ENCODE peak calls at places on chromosome 3, in eight cellular contexts. One of them, this sample, is unnamed.

GRCh38 chr3:172352786-172353185 is 95.5 kb downstream of the GHSR start:
- DNase-seq in DMS153: no peak
- DNase-seq in T-helper 17 cell: no peak
- DNase-seq in astrocyte of the cerebellum: no peak
- DNase-seq in H9: no peak
- DNase-seq in astrocyte: no peak
- DNase-seq in effector CD4-positive, alpha-beta T cell: no peak
- DNase-seq in omental fat pad: no peak
- DNase-seq in this sample: no peak

GRCh38 chr3:94069242-94069813 is 6.5 kb downstream of the NSUN3 start:
- DNase-seq in H9: no peak
- DNase-seq in astrocyte of the cerebellum: no peak
- DNase-seq in DMS153: no peak
- DNase-seq in omental fat pad: no peak
- DNase-seq in T-helper 17 cell: no peak
- DNase-seq in effector CD4-positive, alpha-beta T cell: no peak
- DNase-seq in astrocyte: peak; percentile 3
- DNase-seq in this sample: no peak

GRCh38 chr3:48088056-48088748 is 72.0 kb upstream of the MAP4 start:
- DNase-seq in H9: peak; percentile 38
- DNase-seq in astrocyte: peak; percentile 27
- DNase-seq in T-helper 17 cell: no peak
- DNase-seq in DMS153: no peak
- DNase-seq in effector CD4-positive, alpha-beta T cell: no peak
- DNase-seq in astrocyte of the cerebellum: no peak
- DNase-seq in omental fat pad: no peak
- DNase-seq in this sample: no peak

GRCh38 chr3:173584834-173585831 is 187.6 kb downstream of the NLGN1 start:
- DNase-seq in T-helper 17 cell: no peak
- DNase-seq in omental fat pad: no peak
- DNase-seq in effector CD4-positive, alpha-beta T cell: no peak
- DNase-seq in DMS153: no peak
- DNase-seq in astrocyte: peak; percentile 71
- DNase-seq in H9: peak; percentile 71
- DNase-seq in astrocyte of the cerebellum: peak; percentile 34
- DNase-seq in this sample: no peak

GRCh38 chr3:124627501-124627908 is 102.7 kb upstream of the UMPS start:
- DNase-seq in T-helper 17 cell: no peak
- DNase-seq in H9: no peak
- DNase-seq in omental fat pad: no peak
- DNase-seq in DMS153: no peak
- DNase-seq in effector CD4-positive, alpha-beta T cell: no peak
- DNase-seq in astrocyte: peak; percentile 80
- DNase-seq in astrocyte of the cerebellum: no peak
- DNase-seq in this sample: no peak

GRCh38 chr3:148642214-148642613 is 55.5 kb upstream of the AGTR1 start:
- DNase-seq in T-helper 17 cell: no peak
- DNase-seq in DMS153: no peak
- DNase-seq in effector CD4-positive, alpha-beta T cell: no peak
- DNase-seq in astrocyte: no peak
- DNase-seq in omental fat pad: no peak
- DNase-seq in astrocyte of the cerebellum: no peak
- DNase-seq in H9: no peak
- DNase-seq in this sample: no peak

GRCh38 chr3:25901796-25902195 is 111.9 kb downstream of the OXSM start:
- DNase-seq in DMS153: no peak
- DNase-seq in astrocyte of the cerebellum: no peak
- DNase-seq in T-helper 17 cell: no peak
- DNase-seq in H9: no peak
- DNase-seq in effector CD4-positive, alpha-beta T cell: no peak
- DNase-seq in omental fat pad: no peak
- DNase-seq in astrocyte: no peak
- DNase-seq in this sample: no peak

GRCh38 chr3:60303160-60303559 is 948.1 kb downstream of the FHIT start:
- DNase-seq in omental fat pad: no peak
- DNase-seq in effector CD4-positive, alpha-beta T cell: no peak
- DNase-seq in astrocyte of the cerebellum: no peak
- DNase-seq in H9: no peak
- DNase-seq in T-helper 17 cell: no peak
- DNase-seq in astrocyte: peak; percentile 75
- DNase-seq in DMS153: no peak
- DNase-seq in this sample: no peak

GRCh38 chr3:25540187-25540765 is 112.2 kb downstream of the RARB start:
- DNase-seq in omental fat pad: no peak
- DNase-seq in effector CD4-positive, alpha-beta T cell: no peak
- DNase-seq in astrocyte of the cerebellum: no peak
- DNase-seq in DMS153: no peak
- DNase-seq in T-helper 17 cell: no peak
- DNase-seq in H9: no peak
- DNase-seq in astrocyte: no peak
- DNase-seq in this sample: no peak

GRCh38 chr3:27287052-27287451 is 82.1 kb downstream of the NEK10 start:
- DNase-seq in T-helper 17 cell: no peak
- DNase-seq in H9: no peak
- DNase-seq in effector CD4-positive, alpha-beta T cell: no peak
- DNase-seq in DMS153: no peak
- DNase-seq in astrocyte: no peak
- DNase-seq in omental fat pad: no peak
- DNase-seq in astrocyte of the cerebellum: no peak
- DNase-seq in this sample: no peak

GRCh38 chr3:23748398-23749110 is 57.2 kb upstream of the UBE2E1 start:
- DNase-seq in astrocyte: no peak
- DNase-seq in effector CD4-positive, alpha-beta T cell: no peak
- DNase-seq in DMS153: no peak
- DNase-seq in T-helper 17 cell: no peak
- DNase-seq in omental fat pad: no peak
- DNase-seq in H9: no peak
- DNase-seq in astrocyte of the cerebellum: no peak
- DNase-seq in this sample: no peak

GRCh38 chr3:73148653-73149052 is 87.2 kb downstream of the EBLN2 start:
- DNase-seq in omental fat pad: no peak
- DNase-seq in DMS153: no peak
- DNase-seq in astrocyte of the cerebellum: no peak
- DNase-seq in T-helper 17 cell: no peak
- DNase-seq in H9: no peak
- DNase-seq in astrocyte: no peak
- DNase-seq in effector CD4-positive, alpha-beta T cell: no peak
- DNase-seq in this sample: no peak

GRCh38 chr3:160413613-160414248 is 14.3 kb downstream of the SMC4 start:
- DNase-seq in H9: peak; percentile 68
- DNase-seq in omental fat pad: no peak
- DNase-seq in DMS153: peak; percentile 14
- DNase-seq in astrocyte of the cerebellum: peak; percentile 80
- DNase-seq in astrocyte: peak; percentile 63
- DNase-seq in effector CD4-positive, alpha-beta T cell: peak; percentile 56
- DNase-seq in T-helper 17 cell: peak; percentile 51
- DNase-seq in this sample: no peak

GRCh38 chr3:146800484-146800883 is 195.3 kb upstream of the PLSCR5 start:
- DNase-seq in effector CD4-positive, alpha-beta T cell: no peak
- DNase-seq in T-helper 17 cell: no peak
- DNase-seq in DMS153: no peak
- DNase-seq in H9: no peak
- DNase-seq in astrocyte of the cerebellum: no peak
- DNase-seq in omental fat pad: no peak
- DNase-seq in astrocyte: no peak
- DNase-seq in this sample: no peak

GRCh38 chr3:183252973-183253363 is at the start of gene B3GNT5:
- DNase-seq in T-helper 17 cell: no peak
- DNase-seq in effector CD4-positive, alpha-beta T cell: no peak
- DNase-seq in H9: peak; percentile 65
- DNase-seq in DMS153: peak; percentile 82
- DNase-seq in astrocyte of the cerebellum: no peak
- DNase-seq in astrocyte: no peak
- DNase-seq in omental fat pad: no peak
- DNase-seq in this sample: no peak

GRCh38 chr3:861721-862120 is 231.1 kb upstream of the CNTN6 start:
- DNase-seq in T-helper 17 cell: no peak
- DNase-seq in astrocyte: no peak
- DNase-seq in effector CD4-positive, alpha-beta T cell: no peak
- DNase-seq in H9: no peak
- DNase-seq in DMS153: no peak
- DNase-seq in astrocyte of the cerebellum: no peak
- DNase-seq in omental fat pad: no peak
- DNase-seq in this sample: no peak

GRCh38 chr3:1007890-1008289 is 84.9 kb upstream of the CNTN6 start:
- DNase-seq in DMS153: no peak
- DNase-seq in H9: no peak
- DNase-seq in effector CD4-positive, alpha-beta T cell: no peak
- DNase-seq in astrocyte: peak; percentile 67
- DNase-seq in astrocyte of the cerebellum: peak; percentile 91
- DNase-seq in T-helper 17 cell: no peak
- DNase-seq in omental fat pad: no peak
- DNase-seq in this sample: peak; percentile 55

GRCh38 chr3:69423756-69424155 is 37.9 kb upstream of the FRMD4B start:
- DNase-seq in astrocyte of the cerebellum: no peak
- DNase-seq in effector CD4-positive, alpha-beta T cell: no peak
- DNase-seq in T-helper 17 cell: no peak
- DNase-seq in DMS153: no peak
- DNase-seq in astrocyte: no peak
- DNase-seq in omental fat pad: no peak
- DNase-seq in H9: no peak
- DNase-seq in this sample: no peak

GRCh38 chr3:175246234-175246633 is 387.1 kb downstream of the NAALADL2 start:
- DNase-seq in H9: no peak
- DNase-seq in astrocyte of the cerebellum: no peak
- DNase-seq in omental fat pad: no peak
- DNase-seq in effector CD4-positive, alpha-beta T cell: no peak
- DNase-seq in T-helper 17 cell: no peak
- DNase-seq in astrocyte: no peak
- DNase-seq in DMS153: no peak
- DNase-seq in this sample: no peak

GRCh38 chr3:65963787-65964707 is 74.7 kb downstream of the MAGI1 start:
- DNase-seq in astrocyte of the cerebellum: peak; percentile 76
- DNase-seq in astrocyte: peak; percentile 96
- DNase-seq in H9: no peak
- DNase-seq in effector CD4-positive, alpha-beta T cell: no peak
- DNase-seq in T-helper 17 cell: no peak
- DNase-seq in omental fat pad: no peak
- DNase-seq in DMS153: no peak
- DNase-seq in this sample: peak; percentile 76

GRCh38 chr3:100999160-100999559 is 5.9 kb upstream of the ABI3BP start:
- DNase-seq in T-helper 17 cell: no peak
- DNase-seq in effector CD4-positive, alpha-beta T cell: no peak
- DNase-seq in H9: no peak
- DNase-seq in astrocyte of the cerebellum: no peak
- DNase-seq in DMS153: no peak
- DNase-seq in omental fat pad: no peak
- DNase-seq in astrocyte: no peak
- DNase-seq in this sample: no peak

This sample was measured in non-pigmented ciliary epithelial cell.